ENCODE peak calls at places on chromosomes 12 and 14, in four cellular contexts. One of them, this sample, is unnamed.

GRCh38 chr14:101073598-101073965 is 170.1 kb upstream of the RTL1 start:
- DNase-seq in HepG2: no peak
- DNase-seq in GM12878: no peak
- DNase-seq in K562: no peak
- DNase-seq in this sample: no peak

GRCh38 chr12:39157696-39158342 is 252.4 kb upstream of the CPNE8 start:
- DNase-seq in K562: no peak
- DNase-seq in HepG2: no peak
- DNase-seq in GM12878: no peak
- DNase-seq in this sample: no peak

GRCh38 chr12:34402899-34403705 is 380.8 kb downstream of the ALG10 start:
- DNase-seq in GM12878: no peak
- DNase-seq in HepG2: no peak
- DNase-seq in K562: peak
- DNase-seq in this sample: peak

GRCh38 chr14:96823652-96824051 is 26.5 kb downstream of the VRK1 start:
- DNase-seq in HepG2: no peak
- DNase-seq in GM12878: no peak
- DNase-seq in K562: no peak
- DNase-seq in this sample: no peak

GRCh38 chr14:44989497-44990440 is 27.8 kb downstream of the TOGARAM1 start:
- DNase-seq in HepG2: no peak
- DNase-seq in GM12878: no peak
- DNase-seq in K562: no peak
- DNase-seq in this sample: no peak

GRCh38 chr12:25020621-25021243 is 71.8 kb upstream of the BCAT1 start:
- DNase-seq in K562: no peak
- DNase-seq in GM12878: peak
- DNase-seq in HepG2: no peak
- DNase-seq in this sample: no peak

GRCh38 chr12:109695961-109696461 is 17.6 kb upstream of the FAM222A start:
- DNase-seq in K562: peak
- DNase-seq in GM12878: no peak
- DNase-seq in HepG2: peak
- DNase-seq in this sample: peak

GRCh38 chr14:101035466-101036225 is 132.1 kb upstream of the RTL1 start:
- DNase-seq in HepG2: no peak
- DNase-seq in GM12878: no peak
- DNase-seq in K562: no peak
- DNase-seq in this sample: no peak

GRCh38 chr12:131643581-131644452 is 67.1 kb upstream of the SFSWAP start:
- DNase-seq in HepG2: no peak
- DNase-seq in K562: no peak
- DNase-seq in GM12878: no peak
- DNase-seq in this sample: no peak

GRCh38 chr12:34391771-34392581 is 369.7 kb downstream of the ALG10 start:
- DNase-seq in GM12878: no peak
- DNase-seq in HepG2: no peak
- DNase-seq in K562: no peak
- DNase-seq in this sample: no peak

GRCh38 chr12:101945361-101946232 is 68.2 kb downstream of the DRAM1 start:
- DNase-seq in HepG2: peak
- DNase-seq in K562: no peak
- DNase-seq in GM12878: no peak
- DNase-seq in this sample: no peak

GRCh38 chr12:27207626-27208413 is 36.3 kb upstream of the STK38L start:
- DNase-seq in K562: no peak
- DNase-seq in GM12878: peak
- DNase-seq in HepG2: no peak
- DNase-seq in this sample: no peak

GRCh38 chr12:111117017-111117416 is 196.6 kb upstream of the MYL2 start:
- DNase-seq in GM12878: no peak
- DNase-seq in K562: no peak
- DNase-seq in HepG2: no peak
- DNase-seq in this sample: no peak

GRCh38 chr14:36208690-36209278 is 32.3 kb upstream of the PTCSC3 start:
- DNase-seq in GM12878: no peak
- DNase-seq in K562: no peak
- DNase-seq in HepG2: peak
- DNase-seq in this sample: no peak

GRCh38 chr12:5971194-5971850 is 26.3 kb upstream of the ANO2 start:
- DNase-seq in K562: no peak
- DNase-seq in HepG2: no peak
- DNase-seq in GM12878: no peak
- DNase-seq in this sample: no peak

GRCh38 chr14:99681832-99682148 is 2.3 kb upstream of the CYP46A1 start:
- DNase-seq in K562: no peak
- DNase-seq in GM12878: no peak
- DNase-seq in HepG2: no peak
- DNase-seq in this sample: no peak

GRCh38 chr14:91754185-91754584 is 22.3 kb upstream of the CATSPERB start:
- DNase-seq in GM12878: no peak
- DNase-seq in HepG2: no peak
- DNase-seq in K562: no peak
- DNase-seq in this sample: no peak

GRCh38 chr14:91753501-91754128 is 21.7 kb upstream of the CATSPERB start:
- DNase-seq in K562: no peak
- DNase-seq in GM12878: no peak
- DNase-seq in HepG2: no peak
- DNase-seq in this sample: peak

GRCh38 chr14:91752956-91753355 is 21.1 kb upstream of the CATSPERB start:
- DNase-seq in GM12878: no peak
- DNase-seq in K562: no peak
- DNase-seq in HepG2: no peak
- DNase-seq in this sample: no peak

GRCh38 chr14:91754819-91755218 is 22.9 kb upstream of the CATSPERB start:
- DNase-seq in GM12878: no peak
- DNase-seq in HepG2: no peak
- DNase-seq in K562: no peak
- DNase-seq in this sample: no peak

DNA sequence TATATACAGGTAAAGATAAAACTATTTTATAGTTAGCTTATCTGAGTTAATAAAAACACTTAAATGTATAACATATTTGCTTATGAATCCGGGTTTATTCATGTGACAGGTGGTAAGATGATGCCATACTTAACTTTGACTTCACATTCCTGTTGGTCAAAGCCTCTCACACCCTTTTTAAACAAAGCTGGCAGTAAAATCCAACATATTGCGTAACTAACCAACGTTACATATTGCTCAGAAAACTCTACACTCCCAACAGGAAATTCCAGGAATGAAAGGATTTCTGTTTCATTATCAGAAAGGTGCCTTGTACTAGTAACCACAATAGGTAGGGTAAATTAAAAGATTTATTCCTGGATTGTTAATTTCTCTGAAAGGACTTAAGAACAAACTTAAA is 23.7 kb upstream of the CATSPERB start:
- DNase-seq in GM12878: no peak
- DNase-seq in HepG2: peak
- DNase-seq in K562: no peak
- DNase-seq in this sample: no peak
- TF ChIP-seq SP1 in GM12878: no peak
- TF ChIP-seq SP1 in HepG2: no peak
- TF ChIP-seq SP1 in K562: no peak
- TF ChIP-seq SP1 in this sample: no peak

DNA sequence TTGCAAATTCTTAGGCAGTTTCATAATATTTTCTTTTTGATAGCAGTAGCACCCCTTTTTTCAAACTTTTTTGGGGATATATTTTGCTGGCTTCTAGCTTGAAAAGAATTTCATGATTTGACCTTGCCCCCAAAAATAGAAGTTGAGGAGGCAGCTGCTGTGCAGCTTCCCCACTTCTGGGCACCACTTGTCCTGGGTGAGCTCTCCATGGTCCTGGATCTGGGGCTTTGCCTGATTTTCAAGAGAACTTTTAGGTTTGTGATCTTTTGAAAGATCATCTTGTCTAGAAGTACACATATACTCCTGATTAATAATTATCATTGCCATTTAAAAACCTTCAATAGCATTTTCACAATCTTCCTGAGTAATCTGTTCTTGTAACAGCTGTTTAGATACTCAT is 271.6 kb downstream of the NPAS3 start:
- DNase-seq in K562: no peak
- DNase-seq in HepG2: no peak
- DNase-seq in GM12878: no peak
- DNase-seq in this sample: peak
- TF ChIP-seq FOXM1 in K562: no peak
- TF ChIP-seq FOXM1 in HepG2: no peak
- TF ChIP-seq FOXM1 in GM12878: no peak
- TF ChIP-seq FOXM1 in this sample: no peak

GRCh38 chr12:52251367-52252055 is 18.5 kb downstream of the KRT7 start:
- DNase-seq in GM12878: no peak
- DNase-seq in K562: no peak
- DNase-seq in HepG2: no peak
- DNase-seq in this sample: no peak

GRCh38 chr12:52254180-52254964 is 20.1 kb upstream of the KRT86 start:
- DNase-seq in HepG2: no peak
- DNase-seq in K562: no peak
- DNase-seq in GM12878: no peak
- DNase-seq in this sample: no peak

GRCh38 chr12:52254965-52255751 is 19.3 kb upstream of the KRT86 start:
- DNase-seq in GM12878: no peak
- DNase-seq in K562: no peak
- DNase-seq in HepG2: no peak
- DNase-seq in this sample: no peak

GRCh38 chr12:52253391-52254179 is 20.5 kb downstream of the KRT7 start:
- DNase-seq in HepG2: no peak
- DNase-seq in GM12878: no peak
- DNase-seq in K562: no peak
- DNase-seq in this sample: no peak

DNA sequence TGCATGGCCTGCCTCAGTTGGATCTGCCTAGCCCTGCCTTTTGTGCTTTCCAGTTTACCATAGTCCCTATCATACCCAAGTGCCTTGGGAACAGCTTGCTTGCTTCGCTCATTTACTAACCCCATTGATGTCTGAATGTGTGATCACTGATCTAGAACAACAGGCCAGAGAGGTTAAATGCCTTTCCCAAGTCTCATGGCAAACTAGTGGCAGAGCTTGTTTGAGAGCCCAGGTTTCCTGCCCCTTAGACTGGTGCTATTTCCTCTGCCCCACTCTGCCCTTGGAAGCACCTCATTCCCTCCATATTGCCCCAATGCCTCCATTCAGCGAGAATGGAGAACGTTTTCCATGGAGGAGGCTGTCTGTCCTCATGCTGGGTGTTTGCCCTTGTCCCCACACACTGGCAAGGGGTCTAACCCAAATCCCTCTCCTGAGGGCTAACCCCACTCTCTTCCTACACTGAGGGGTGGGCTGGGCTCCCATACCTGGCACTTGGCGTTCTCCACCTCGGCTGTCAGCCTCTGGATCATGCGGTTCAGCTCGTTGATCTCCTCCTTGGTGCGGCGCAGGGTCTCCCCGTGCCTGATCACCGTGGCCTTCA is 19.8 kb downstream of the KRT7 start:
- DNase-seq in K562: no peak
- DNase-seq in GM12878: no peak
- DNase-seq in HepG2: no peak
- DNase-seq in this sample: no peak
- TF ChIP-seq SP1 in K562: no peak
- TF ChIP-seq SP1 in GM12878: no peak
- TF ChIP-seq SP1 in HepG2: no peak
- TF ChIP-seq SP1 in this sample: no peak

GRCh38 chr14:62082779-62083178 is 320.6 kb downstream of the SNAPC1 start:
- DNase-seq in GM12878: no peak
- DNase-seq in K562: no peak
- DNase-seq in HepG2: no peak
- DNase-seq in this sample: no peak

GRCh38 chr14:62081956-62082355 is 319.7 kb downstream of the SNAPC1 start:
- DNase-seq in HepG2: no peak
- DNase-seq in K562: no peak
- DNase-seq in GM12878: no peak
- DNase-seq in this sample: no peak

GRCh38 chr14:62084020-62084419 is 321.8 kb downstream of the SNAPC1 start:
- DNase-seq in HepG2: no peak
- DNase-seq in GM12878: no peak
- DNase-seq in K562: no peak
- DNase-seq in this sample: no peak

GRCh38 chr14:62087191-62087590 is 325.0 kb downstream of the SNAPC1 start:
- DNase-seq in HepG2: no peak
- DNase-seq in K562: no peak
- DNase-seq in GM12878: no peak
- DNase-seq in this sample: no peak
- TF ChIP-seq FOXM1 in HepG2: no peak
- TF ChIP-seq FOXM1 in K562: no peak
- TF ChIP-seq FOXM1 in GM12878: no peak
- TF ChIP-seq FOXM1 in this sample: no peak

GRCh38 chr14:95255013-95255412 is 64.7 kb downstream of the CLMN start:
- DNase-seq in GM12878: no peak
- DNase-seq in HepG2: no peak
- DNase-seq in K562: no peak
- DNase-seq in this sample: no peak
- TF ChIP-seq SP1 in GM12878: no peak
- TF ChIP-seq SP1 in HepG2: no peak
- TF ChIP-seq SP1 in K562: no peak
- TF ChIP-seq SP1 in this sample: no peak

GRCh38 chr14:61113561-61113960 is 132.5 kb downstream of the SLC38A6 start:
- DNase-seq in K562: no peak
- DNase-seq in HepG2: no peak
- DNase-seq in GM12878: no peak
- DNase-seq in this sample: no peak
- TF ChIP-seq FOXM1 in K562: no peak
- TF ChIP-seq FOXM1 in HepG2: no peak
- TF ChIP-seq FOXM1 in GM12878: no peak
- TF ChIP-seq FOXM1 in this sample: no peak

GRCh38 chr12:104522985-104523719 is 66.4 kb downstream of the CHST11 start:
- DNase-seq in HepG2: no peak
- DNase-seq in K562: no peak
- DNase-seq in GM12878: no peak
- DNase-seq in this sample: no peak

GRCh38 chr12:104517880-104518279 is 61.1 kb downstream of the CHST11 start:
- DNase-seq in K562: no peak
- DNase-seq in GM12878: no peak
- DNase-seq in HepG2: no peak
- DNase-seq in this sample: no peak

GRCh38 chr12:104519190-104519857 is 62.6 kb downstream of the CHST11 start:
- DNase-seq in HepG2: no peak
- DNase-seq in GM12878: no peak
- DNase-seq in K562: no peak
- DNase-seq in this sample: no peak

GRCh38 chr12:104521731-104522130 is 65.0 kb downstream of the CHST11 start:
- DNase-seq in K562: no peak
- DNase-seq in HepG2: no peak
- DNase-seq in GM12878: no peak
- DNase-seq in this sample: no peak

GRCh38 chr12:104520242-104520900 is 63.6 kb downstream of the CHST11 start:
- DNase-seq in K562: no peak
- DNase-seq in HepG2: no peak
- DNase-seq in GM12878: peak
- DNase-seq in this sample: no peak
- TF ChIP-seq SP1 in K562: no peak
- TF ChIP-seq SP1 in HepG2: no peak
- TF ChIP-seq SP1 in GM12878: no peak
- TF ChIP-seq SP1 in this sample: no peak

DNA sequence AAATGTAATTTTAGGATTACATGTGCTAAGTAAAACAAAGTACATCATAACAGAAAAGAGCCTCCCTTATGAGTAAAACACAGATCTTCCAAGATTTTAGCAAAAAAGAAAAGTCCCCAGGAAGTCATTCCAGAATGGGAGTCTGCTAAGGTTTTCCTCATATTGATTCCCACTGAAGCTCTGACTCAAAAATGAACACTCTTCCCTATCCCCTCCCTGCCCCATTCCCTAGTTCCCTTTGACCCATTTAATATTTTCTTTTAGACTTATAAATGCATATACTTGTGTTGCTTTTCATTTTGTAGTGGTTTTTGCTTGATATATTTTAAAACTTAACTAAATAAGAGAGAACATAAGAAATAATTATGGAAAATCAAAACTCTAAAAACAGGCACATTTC is 40.1 kb downstream of the PTGER2 start:
- DNase-seq in GM12878: no peak
- DNase-seq in K562: no peak
- DNase-seq in HepG2: no peak
- DNase-seq in this sample: no peak
- TF ChIP-seq FOXM1 in GM12878: no peak
- TF ChIP-seq FOXM1 in K562: no peak
- TF ChIP-seq FOXM1 in HepG2: no peak
- TF ChIP-seq FOXM1 in this sample: no peak